ENCODE peak calls at places on chromosomes 7 and 10, in six cellular contexts. F is lower leg skin, B is HEK293T, G is memory B cell, X is posterior vena cava, P is EL. I is an unnamed sample.
A peak's percentile ranks its signal among the peaks of the same experiment; 100 is the strongest.

GRCh38 chr7:25196132-25196896 is 32.0 kb downstream of the NPVF start:
- DNase-seq in G (no peak), B (no peak), X (no peak), P (no peak), F (no peak), I (no peak)

GRCh38 chr7:122827763-122828162 is 58.5 kb downstream of the CADPS2 start:
- DNase-seq in F (no peak), B (no peak), G (no peak), X (no peak), P (no peak), I (no peak)

GRCh38 chr7:91692800-91693199 is 187.7 kb downstream of the MTERF1 start:
- DNase-seq in F (no peak), B (no peak), X (no peak), G (no peak), P (no peak), I (no peak)

GRCh38 chr10:69278446-69278963 is at the start of gene HK1:
- DNase-seq in X (no peak), B (no peak), G (no peak), F (peak; percentile 59), P (no peak), I (no peak)

GRCh38 chr7:8065356-8065813 is 96.8 kb downstream of the GLCCI1 start:
- DNase-seq in B (no peak), P (peak; percentile 87), X (no peak), F (no peak), G (no peak), I (peak; percentile 70)

GRCh38 chr10:132862485-132863420 is 76.8 kb upstream of the NKX6-2 start:
- DNase-seq in G (no peak), X (peak; percentile 67), P (no peak), B (no peak), F (peak; percentile 82), I (no peak)

GRCh38 chr10:72779874-72780273 is 87.9 kb downstream of the MCU start:
- DNase-seq in P (no peak), B (no peak), G (no peak), X (no peak), F (no peak), I (no peak)

GRCh38 chr7:74063223-74063641 is 20.4 kb upstream of the LIMK1 start:
- DNase-seq in P (no peak), G (no peak), X (peak; percentile 81), F (no peak), B (no peak), I (no peak)

GRCh38 chr7:73560035-73560835 is 2.7 kb upstream of the BCL7B start:
- DNase-seq in P (peak; percentile 80), G (no peak), B (no peak), X (no peak), F (no peak), I (peak; percentile 89)

GRCh38 chr7:77558598-77558997 is 21.5 kb downstream of the PTPN12 start:
- DNase-seq in X (no peak), F (no peak), P (no peak), G (no peak), B (no peak), I (no peak)

GRCh38 chr7:142885311-142886230 is at the start of gene TRPV6:
- DNase-seq in B (no peak), F (peak; percentile 89), G (no peak), P (no peak), X (peak; percentile 66), I (no peak)

GRCh38 chr7:55019691-55020480 is 1.1 kb downstream of the EGFR start:
- DNase-seq in P (peak; percentile 51), B (peak; percentile 22), X (peak; percentile 82), G (no peak), F (peak; percentile 91), I (peak; percentile 67)

GRCh38 chr7:95794917-95795515 is 22.7 kb downstream of the DYNC1I1 start:
- DNase-seq in F (no peak), G (no peak), P (peak; percentile 27), X (no peak), B (peak; percentile 43), I (peak; percentile 50)

GRCh38 chr10:451021-451471 is 238.4 kb downstream of the DIP2C start:
- DNase-seq in P (no peak), B (no peak), X (peak; percentile 63), F (peak; percentile 81), G (peak; percentile 31), I (no peak)

GRCh38 chr7:140231779-140232491 is 55.2 kb upstream of the KDM7A start:
- DNase-seq in F (peak; percentile 88), P (no peak), B (no peak), X (peak; percentile 64), G (peak; percentile 18), I (no peak)

GRCh38 chr10:625335-625699 is 64.2 kb downstream of the DIP2C start:
- DNase-seq in B (no peak), F (no peak), X (peak; percentile 68), G (no peak), P (no peak), I (no peak)

I was measured in ELR.